ENCODE peak calls at places on chromosomes 3 and 15, in five cellular contexts. E is A549, I is activated B cell treated with CpG ODN at 0.5 μM for 24 hours, U is body of pancreas, F is upper lobe of right lung. D is an unnamed sample.
A peak's percentile ranks its signal among the peaks of the same experiment; 100 is the strongest.

GRCh38 chr15:83379574-83379973 is 67.6 kb upstream of the SH3GL3 start:
- DNase-seq in I (no peak), E (peak; percentile 78), F (no peak), U (no peak), D (no peak)

GRCh38 chr15:44215594-44215993 is 20.5 kb upstream of the FRMD5 start:
- DNase-seq in F (no peak), I (no peak), E (peak; percentile 24), U (no peak), D (no peak)

GRCh38 chr3:139309046-139309660 is 34.7 kb upstream of the MRPS22 start:
- DNase-seq in U (no peak), F (no peak), I (no peak), E (no peak), D (no peak)

GRCh38 chr3:61132062-61132461 is 119.2 kb downstream of the FHIT start:
- DNase-seq in E (no peak), F (no peak), U (no peak), I (no peak), D (no peak)

GRCh38 chr15:62912808-62913207 is 129.7 kb upstream of the TPM1 start:
- DNase-seq in E (peak; percentile 39), I (no peak), U (peak; percentile 62), F (no peak), D (no peak)

GRCh38 chr15:58503139-58504027 is 71.6 kb downstream of the LIPC start:
- DNase-seq in F (no peak), I (no peak), U (no peak), E (no peak), D (no peak)

GRCh38 chr3:98647197-98647596 is 53.8 kb upstream of the CPOX start:
- DNase-seq in U (no peak), E (no peak), I (no peak), F (no peak), D (no peak)

GRCh38 chr3:178513539-178514410 is 22.5 kb upstream of the KCNMB2 start:
- DNase-seq in I (no peak), E (no peak), U (no peak), F (no peak), D (no peak)

GRCh38 chr15:37038716-37039106 is 61.6 kb downstream of the MEIS2 start:
- DNase-seq in I (no peak), U (no peak), E (no peak), F (no peak), D (no peak)

GRCh38 chr15:73387507-73388255 is 18.9 kb upstream of the HCN4 start:
- DNase-seq in E (no peak), I (no peak), F (no peak), U (no peak), D (no peak)

DNA sequence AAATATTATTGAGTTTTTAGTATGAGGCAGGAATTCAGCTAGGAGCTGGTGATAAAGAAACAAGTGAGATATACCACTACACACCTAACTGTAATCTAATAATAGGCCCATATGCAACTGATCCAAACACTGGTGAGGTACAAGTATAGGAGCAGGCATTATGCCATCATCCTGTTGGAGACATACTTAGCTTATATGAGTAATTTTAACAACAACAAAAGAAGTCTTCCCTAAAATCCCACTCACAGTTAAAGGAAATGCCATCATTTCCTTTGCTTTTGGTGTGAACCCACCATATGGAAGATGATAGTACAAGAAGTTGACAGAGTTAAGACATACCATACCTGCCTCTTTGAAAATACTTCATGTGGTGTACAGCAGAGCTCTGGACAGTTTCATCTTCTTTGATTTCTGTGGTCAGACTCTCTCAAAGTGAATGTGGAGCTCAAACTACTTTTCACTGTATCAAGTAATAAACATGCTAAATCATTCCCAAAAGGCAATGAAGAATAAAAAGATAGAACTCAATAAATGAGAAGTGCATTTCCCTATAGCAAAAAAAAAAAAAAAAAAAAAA is 85.5 kb downstream of the CD200R1L start:
- DNase-seq in I (no peak), E (no peak), U (no peak), F (no peak), D (no peak)
- TF ChIP-seq CTCF in I (no peak), E (no peak), U (no peak), F (no peak), D (no peak)

GRCh38 chr3:58659051-58659675 is 7.4 kb downstream of the FAM3D start:
- DNase-seq in E (peak; percentile 28), F (no peak), I (no peak), U (peak; percentile 62), D (no peak)
- TF ChIP-seq CTCF in E (peak; percentile 33), F (no peak), I (no peak), U (peak; percentile 29), D (peak; percentile 38)

GRCh38 chr3:161454615-161455014 is 42.0 kb upstream of the OTOL1 start:
- DNase-seq in U (no peak), F (no peak), E (no peak), I (no peak), D (no peak)

GRCh38 chr3:161444678-161445077 is 51.9 kb upstream of the OTOL1 start:
- DNase-seq in F (no peak), I (no peak), E (no peak), U (no peak), D (no peak)

GRCh38 chr3:161452179-161452578 is 44.4 kb upstream of the OTOL1 start:
- DNase-seq in E (no peak), F (no peak), I (no peak), U (no peak), D (no peak)

GRCh38 chr3:161443921-161444457 is 52.6 kb upstream of the OTOL1 start:
- DNase-seq in U (no peak), I (no peak), E (no peak), F (no peak), D (no peak)

GRCh38 chr3:161449784-161450183 is 46.8 kb upstream of the OTOL1 start:
- DNase-seq in F (no peak), E (no peak), I (no peak), U (no peak), D (no peak)
- TF ChIP-seq CTCF in F (no peak), E (no peak), I (no peak), U (no peak), D (no peak)

DNA sequence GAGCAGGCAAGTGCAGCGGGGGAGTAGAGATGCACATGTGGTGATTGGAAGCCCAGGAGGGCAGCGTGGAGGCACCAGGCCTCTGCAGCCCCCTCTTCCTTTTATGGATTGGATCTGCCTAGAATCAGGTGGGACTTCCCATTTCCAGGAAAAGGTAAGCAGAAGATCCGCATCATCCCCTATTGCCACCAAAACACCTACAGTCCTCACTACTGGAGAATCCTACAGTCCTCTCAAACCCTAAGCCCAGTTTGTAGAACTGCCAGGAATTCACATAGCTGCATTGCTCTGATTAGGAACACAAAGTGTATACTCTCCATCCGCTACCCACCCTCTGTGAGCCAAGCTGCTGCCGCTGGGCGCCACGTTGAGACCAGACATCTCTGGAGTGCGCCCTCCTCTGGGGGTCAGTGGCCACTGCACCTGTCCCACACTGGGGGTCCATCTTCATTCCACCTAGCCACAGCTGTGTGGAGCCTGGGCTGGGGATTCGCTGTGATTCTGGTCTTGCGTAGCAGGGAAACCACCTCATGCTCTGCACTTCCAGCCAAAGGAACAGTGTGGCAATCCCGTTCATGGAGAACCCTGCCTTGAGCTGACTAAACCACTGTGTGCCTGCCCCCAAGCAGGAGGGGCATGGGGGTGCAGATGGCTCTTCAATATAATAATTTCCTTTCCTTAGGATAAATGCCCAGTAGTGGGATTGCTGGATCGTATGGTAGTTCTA is 88.9 kb upstream of the PTX3 start:
- DNase-seq in E (no peak), I (no peak), U (no peak), F (no peak), D (no peak)
- TF ChIP-seq CTCF in E (no peak), I (no peak), U (no peak), F (no peak), D (no peak)

DNA sequence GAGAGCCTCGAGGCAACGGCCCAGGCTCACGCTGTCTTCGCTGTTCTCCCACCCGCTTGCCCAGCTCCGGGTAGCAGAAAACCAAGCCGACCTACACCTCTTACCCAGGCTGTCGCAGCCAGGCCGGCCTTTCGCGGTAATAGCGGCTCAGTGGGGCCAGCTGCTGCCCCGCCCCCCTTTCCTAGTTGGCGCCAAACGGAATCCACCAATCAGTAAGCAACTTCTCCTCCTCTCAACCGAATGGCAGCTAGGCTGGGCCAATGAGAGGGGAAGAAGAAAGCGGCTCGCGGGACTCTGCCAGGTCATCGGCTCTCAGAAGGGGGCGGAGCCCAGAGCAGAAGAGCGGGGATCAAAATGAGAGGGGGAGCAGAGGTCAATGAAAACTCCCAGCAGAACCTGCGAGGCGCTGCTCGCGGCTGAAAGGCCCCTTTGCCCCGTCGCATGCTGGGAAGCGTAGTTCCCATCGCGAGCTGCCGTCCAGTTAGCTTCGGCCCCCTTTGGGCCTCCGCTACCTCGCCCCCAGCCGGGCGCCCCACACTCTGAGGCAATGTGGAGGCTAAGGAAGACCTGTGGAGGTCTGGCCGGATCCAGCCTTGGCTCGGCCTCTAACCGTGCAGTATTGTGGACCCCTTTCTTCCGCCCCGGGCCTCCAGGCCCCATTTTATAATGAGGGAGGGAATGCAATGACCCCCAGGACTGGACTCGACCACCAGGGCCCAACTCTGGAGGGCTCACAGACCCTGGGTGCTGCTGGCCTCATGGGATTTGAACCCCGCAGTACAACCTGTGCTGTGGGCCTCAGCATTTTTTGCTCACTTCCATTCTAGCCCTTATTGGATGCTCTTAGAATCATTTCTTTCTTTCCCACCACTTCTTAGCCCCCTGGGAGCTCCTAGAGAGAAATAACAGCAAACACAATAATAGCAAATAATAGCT is at the start of gene CDC25A:
- DNase-seq in F (peak; percentile 96), U (peak; percentile 98), E (peak; percentile 90), I (peak; percentile 79), D (peak; percentile 83)
- TF ChIP-seq CTCF in F (no peak), U (no peak), E (no peak), I (no peak), D (no peak)

DNA sequence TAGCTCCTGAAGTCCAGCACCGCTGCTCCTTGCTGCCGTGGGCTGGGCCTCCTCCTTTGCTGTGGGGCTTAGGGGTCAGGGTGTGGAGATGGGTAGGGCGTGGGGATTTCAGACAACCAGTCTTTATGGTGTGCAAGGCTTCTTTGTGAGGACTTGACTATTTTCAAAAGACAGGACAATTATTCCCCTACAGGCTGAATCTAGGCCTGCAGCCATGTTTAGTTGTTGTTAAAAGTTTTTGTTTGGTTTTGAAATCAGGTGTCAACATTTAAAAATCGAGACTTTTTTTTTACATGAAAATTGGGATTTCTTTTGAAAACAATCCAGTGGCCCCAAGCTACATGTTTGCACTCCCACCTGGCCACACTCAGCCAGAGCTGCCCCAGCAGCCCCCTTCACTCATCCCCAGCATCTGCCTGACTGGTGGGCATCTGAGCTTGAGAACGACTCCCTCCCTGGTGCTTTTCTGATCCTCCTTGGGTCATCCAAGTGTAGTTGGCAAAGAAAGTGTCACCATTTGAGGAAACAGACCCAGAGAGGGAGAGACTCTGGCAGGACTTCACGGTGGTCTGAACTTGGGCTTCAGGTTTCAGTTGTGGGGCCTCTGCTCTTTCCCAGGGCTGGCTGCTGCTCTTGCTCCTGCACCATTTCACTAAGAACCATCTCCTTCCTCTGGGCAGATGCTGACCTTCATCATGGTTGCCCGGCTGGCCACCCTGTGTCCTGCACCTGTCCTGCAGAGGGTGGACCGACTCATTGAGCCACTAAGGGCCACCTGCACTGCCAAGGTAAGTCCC is 10.4 kb downstream of the RPL32 start:
- DNase-seq in E (no peak), U (no peak), F (peak; percentile 40), I (no peak), D (no peak)
- TF ChIP-seq CTCF in E (no peak), U (no peak), F (no peak), I (no peak), D (no peak)

D was measured in D721Med.